ENCODE peak calls at places on chromosome 6, in eight cellular contexts. H is progenitor cell of endocrine pancreas, V is epithelial cell of esophagus, R is psoas muscle, C is neural crest cell, Y is mammary epithelial cell, G is type B pancreatic cell, J is RWPE2. W is an unnamed sample.
A peak's percentile ranks its signal among the peaks of the same experiment; 100 is the strongest.

GRCh38 chr6:329888-330691 is 37.8 kb downstream of the DUSP22 start:
- DNase-seq in H (no peak), V (no peak), R (no peak), C (no peak), Y (no peak), G (no peak), J (peak; percentile 40), W (no peak)

GRCh38 chr6:143569035-143569434 is 57.5 kb upstream of the FUCA2 start:
- DNase-seq in H (no peak), V (no peak), R (no peak), C (no peak), Y (peak; percentile 21), G (no peak), J (no peak), W (no peak)

GRCh38 chr6:138648127-138648526 is 125.4 kb upstream of the CCDC28A start:
- DNase-seq in H (no peak), V (no peak), R (no peak), C (no peak), Y (no peak), G (no peak), J (no peak), W (no peak)

GRCh38 chr6:451847-452246 is 60.3 kb downstream of the IRF4 start:
- DNase-seq in H (no peak), V (no peak), R (no peak), C (no peak), Y (no peak), G (no peak), J (no peak), W (no peak)

GRCh38 chr6:90222724-90223198 is 73.9 kb downstream of the BACH2 start:
- DNase-seq in H (no peak), V (peak; percentile 93), R (no peak), C (no peak), Y (peak; percentile 87), G (no peak), J (no peak), W (no peak)

GRCh38 chr6:16929814-16930213 is 168.6 kb upstream of the ATXN1 start:
- DNase-seq in H (no peak), V (peak; percentile 49), R (no peak), C (no peak), Y (peak; percentile 64), G (no peak), J (no peak), W (no peak)

GRCh38 chr6:119204744-119205143 is 126.3 kb upstream of the FAM184A start:
- DNase-seq in H (no peak), V (no peak), R (no peak), C (no peak), Y (no peak), G (no peak), J (no peak), W (no peak)

GRCh38 chr6:139547082-139547776 is 172.8 kb upstream of the CITED2 start:
- DNase-seq in H (no peak), V (no peak), R (no peak), C (no peak), Y (no peak), G (no peak), J (no peak), W (no peak)

GRCh38 chr6:13099771-13100170 is 228.6 kb downstream of the TBC1D7 start:
- DNase-seq in H (no peak), V (no peak), R (no peak), C (no peak), Y (no peak), G (no peak), J (no peak), W (no peak)

GRCh38 chr6:132380358-132380757 is 20.9 kb downstream of the MOXD1 start:
- DNase-seq in H (no peak), V (no peak), R (no peak), C (no peak), Y (no peak), G (no peak), J (no peak), W (no peak)

GRCh38 chr6:17940151-17940791 is 47.2 kb downstream of the KIF13A start:
- DNase-seq in H (no peak), V (no peak), R (no peak), C (no peak), Y (no peak), G (no peak), J (no peak), W (no peak)

GRCh38 chr6:149305372-149305771 is 12.1 kb upstream of the TAB2 start:
- DNase-seq in H (no peak), V (no peak), R (no peak), C (no peak), Y (no peak), G (no peak), J (no peak), W (no peak)

GRCh38 chr6:107537559-107537958 is 47.6 kb downstream of the SOBP start:
- DNase-seq in H (no peak), V (no peak), R (no peak), C (no peak), Y (no peak), G (no peak), J (no peak), W (no peak)

GRCh38 chr6:138600726-138601125 is 101.4 kb upstream of the NHSL1 start:
- DNase-seq in H (no peak), V (peak; percentile 14), R (no peak), C (no peak), Y (peak; percentile 49), G (no peak), J (no peak), W (no peak)

GRCh38 chr6:22929228-22929627 is 359.9 kb downstream of the HDGFL1 start:
- DNase-seq in H (no peak), V (peak; percentile 11), R (no peak), C (no peak), Y (no peak), G (no peak), J (no peak), W (no peak)

GRCh38 chr6:4588163-4588562 is 188.0 kb upstream of the CDYL start:
- DNase-seq in H (no peak), V (no peak), R (no peak), C (no peak), Y (no peak), G (no peak), J (no peak), W (no peak)

GRCh38 chr6:129686941-129687627 is 22.9 kb downstream of the ARHGAP18 start:
- DNase-seq in H (no peak), V (peak; percentile 84), R (no peak), C (no peak), Y (peak; percentile 93), G (no peak), J (no peak), W (no peak)

GRCh38 chr6:51968265-51968664 is 119.1 kb downstream of the PKHD1 start:
- DNase-seq in H (no peak), V (no peak), R (no peak), C (no peak), Y (no peak), G (no peak), J (no peak), W (no peak)

GRCh38 chr6:68008445-68008844 is 626.6 kb upstream of the ADGRB3 start:
- DNase-seq in H (no peak), V (no peak), R (no peak), C (no peak), Y (no peak), G (no peak), J (no peak), W (no peak)

GRCh38 chr6:112416885-112417284 is 69.8 kb downstream of the RFPL4B start:
- DNase-seq in H (no peak), V (no peak), R (peak; percentile 20), C (no peak), Y (peak; percentile 10), G (no peak), J (no peak), W (no peak)

GRCh38 chr6:26187981-26188635 is 100.9 kb downstream of the HFE start:
- DNase-seq in H (no peak), V (peak; percentile 50), R (peak; percentile 60), C (no peak), Y (no peak), G (no peak), J (no peak), W (no peak)

GRCh38 chr6:135243871-135244796 is 63.0 kb downstream of the MYB start:
- DNase-seq in H (no peak), V (peak; percentile 53), R (no peak), C (no peak), Y (peak; percentile 76), G (no peak), J (no peak), W (no peak)

GRCh38 chr6:37314803-37315515 is 38.8 kb upstream of the RNF8 start:
- DNase-seq in H (no peak), V (peak; percentile 82), R (no peak), C (peak; percentile 20), Y (peak; percentile 50), G (no peak), J (no peak), W (no peak)

GRCh38 chr6:28923318-28924102 is at the start of gene TRIM27:
- DNase-seq in H (peak; percentile 76), V (peak; percentile 84), R (peak; percentile 96), C (peak; percentile 83), Y (peak; percentile 81), G (peak; percentile 89), J (peak; percentile 88), W (no peak)
- TF ChIP-seq CTCF in H (no peak), V (no peak), R (peak; percentile 13), C (no peak), Y (peak; percentile 2), G (peak; percentile 26), J (no peak), W (peak; percentile 43)

GRCh38 chr6:45714795-45715507 is 300.7 kb downstream of the CLIC5 start:
- DNase-seq in H (peak; percentile 25), V (peak; percentile 81), R (no peak), C (peak; percentile 44), Y (peak; percentile 64), G (peak; percentile 15), J (no peak), W (no peak)
- TF ChIP-seq CTCF in H (peak; percentile 82), V (peak; percentile 98), R (peak; percentile 76), C (peak; percentile 85), Y (peak; percentile 94), G (peak; percentile 86), J (peak; percentile 95), W (peak; percentile 96)

DNA sequence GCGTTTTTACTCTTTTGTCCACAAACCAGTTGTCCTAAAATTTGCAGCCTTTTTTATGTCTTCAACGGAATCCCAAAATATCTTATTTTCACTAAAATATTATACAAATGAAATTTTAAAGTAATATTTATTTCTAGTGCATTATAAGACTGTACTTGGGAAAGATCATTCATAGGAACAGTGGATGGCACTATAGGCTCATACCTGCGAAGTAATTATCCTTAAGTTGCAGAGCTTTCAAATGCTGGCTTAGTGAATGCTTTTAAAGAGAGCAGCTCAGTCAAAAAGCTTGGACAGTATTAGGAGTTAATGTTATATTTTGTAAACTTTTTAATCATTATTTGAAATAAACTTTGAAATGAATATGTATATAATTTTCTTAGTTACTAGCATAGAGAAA is 254.9 kb downstream of the CDKAL1 start:
- DNase-seq in H (no peak), V (peak; percentile 36), R (no peak), C (no peak), Y (no peak), G (no peak), J (no peak), W (no peak)
- TF ChIP-seq CTCF in H (peak; percentile 42), V (peak; percentile 36), R (peak; percentile 26), C (no peak), Y (peak; percentile 44), G (peak; percentile 30), J (peak; percentile 40), W (peak; percentile 70)

DNA sequence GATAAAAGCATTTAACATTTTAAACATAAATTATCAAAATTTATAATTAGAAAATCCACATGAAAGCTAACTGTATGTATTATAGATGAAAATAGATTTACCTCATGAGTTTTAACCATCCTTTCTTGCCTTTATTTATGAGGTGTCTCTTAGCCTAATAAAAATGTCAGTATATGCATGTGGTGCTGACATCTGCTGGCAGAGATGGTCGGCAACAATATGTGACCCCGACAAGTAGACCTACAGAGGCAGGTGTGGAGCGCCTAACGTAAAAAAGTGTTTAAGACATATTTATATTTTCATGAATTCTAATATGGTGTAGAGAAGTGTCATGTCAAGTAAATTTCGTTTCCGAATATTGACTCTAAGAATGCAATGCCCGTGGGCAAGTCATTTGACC is 149.0 kb upstream of the FUT9 start:
- DNase-seq in H (no peak), V (peak; percentile 38), R (no peak), C (no peak), Y (no peak), G (no peak), J (no peak), W (no peak)
- TF ChIP-seq CTCF in H (peak; percentile 58), V (peak; percentile 53), R (no peak), C (peak; percentile 58), Y (peak; percentile 57), G (peak; percentile 68), J (peak; percentile 53), W (peak; percentile 75)

W was measured in chondrocyte.